ENCODE peak calls at places on chromosomes 7 and 10, in ten cellular contexts. O is Panc1; B is central memory CD8-positive, alpha-beta T cell; Q is T-helper 2 cell; G is DMS 273 treated with DMSO at 0.1 percent for 48 hours; N is SW 1271; I is RPMI7951; U is left ventricle myocardium inferior; Z is stimulated activated CD4-positive, alpha-beta T cell treated with anti-CD3 and anti-CD28 coated beads, Interleukin-1b, Interleukin-23, amount 100 ng/mL, for 24 hours; W is endothelial cell. E is an unnamed sample.

GRCh38 chr10:80493482-80494021 is 39.4 kb downstream of the TSPAN14 start:
- DNase-seq in Z (no peak), U (no peak), I (peak), Q (no peak), G (peak), N (no peak), O (no peak), W (no peak), B (no peak), E (no peak)

GRCh38 chr7:4809091-4809591 is 33.7 kb downstream of the AP5Z1 start:
- DNase-seq in W (no peak), U (no peak), B (no peak), O (no peak), I (peak), Q (no peak), G (no peak), N (no peak), Z (no peak), E (no peak)

GRCh38 chr10:80498039-80498832 is 39.5 kb upstream of the SH2D4B start:
- DNase-seq in N (no peak), B (no peak), I (peak), Q (no peak), U (no peak), G (no peak), Z (no peak), O (no peak), W (no peak), E (no peak)

GRCh38 chr7:117375380-117375779 is 51.9 kb downstream of the ASZ1 start:
- DNase-seq in N (no peak), B (no peak), Z (no peak), O (no peak), I (no peak), W (no peak), U (no peak), Q (no peak), G (no peak), E (no peak)

GRCh38 chr7:130921391-130922180 is 187.6 kb upstream of the KLF14 start:
- DNase-seq in U (peak), W (no peak), N (no peak), O (no peak), G (no peak), Z (no peak), Q (no peak), I (no peak), B (no peak), E (peak)

GRCh38 chr7:49974035-49974434 is 119.0 kb downstream of the ZPBP start:
- DNase-seq in U (no peak), B (no peak), W (no peak), N (no peak), Z (no peak), O (no peak), Q (no peak), G (no peak), I (no peak), E (no peak)

GRCh38 chr7:95725170-95725569 is 47.2 kb upstream of the DYNC1I1 start:
- DNase-seq in B (no peak), W (no peak), U (no peak), G (peak), Q (no peak), N (no peak), O (no peak), I (peak), Z (no peak), E (no peak)

GRCh38 chr7:91866599-91867148 is 13.8 kb downstream of the MTERF1 start:
- DNase-seq in Q (no peak), Z (no peak), G (no peak), I (no peak), B (no peak), U (no peak), W (no peak), N (no peak), O (no peak), E (no peak)

GRCh38 chr7:151351027-151351426 is 9.4 kb downstream of the NUB1 start:
- DNase-seq in N (no peak), O (no peak), Z (no peak), G (no peak), U (no peak), B (no peak), W (peak), Q (peak), I (no peak), E (no peak)

GRCh38 chr10:22615819-22616499 is 98.4 kb downstream of the PIP4K2A start:
- DNase-seq in W (no peak), B (no peak), N (no peak), G (peak), Z (no peak), O (no peak), Q (peak), I (peak), U (peak), E (peak)

GRCh38 chr7:36905836-36906235 is 181.5 kb upstream of the AOAH start:
- DNase-seq in U (no peak), B (no peak), Q (no peak), Z (no peak), I (no peak), O (no peak), G (no peak), W (no peak), N (no peak), E (no peak)

GRCh38 chr7:40015790-40016296 is 65.8 kb downstream of the CDK13 start:
- DNase-seq in W (no peak), Q (no peak), N (no peak), O (no peak), I (peak), G (no peak), Z (no peak), B (no peak), U (no peak), E (no peak)

GRCh38 chr7:65731562-65732035 is 141.3 kb upstream of the VKORC1L1 start:
- DNase-seq in N (no peak), W (peak), O (no peak), G (no peak), Z (no peak), Q (peak), I (no peak), B (no peak), U (peak), E (peak)

GRCh38 chr7:4694653-4695335 is 12.7 kb downstream of the FOXK1 start:
- DNase-seq in I (no peak), O (no peak), U (peak), G (no peak), N (no peak), B (no peak), Q (no peak), W (no peak), Z (no peak), E (no peak)

GRCh38 chr7:111029574-111030357 is 61.2 kb upstream of the LRRN3 start:
- DNase-seq in W (no peak), U (no peak), Q (no peak), Z (peak), G (no peak), B (no peak), O (no peak), I (no peak), N (no peak), E (no peak)

E was measured in posterior cingulate gyrus.